ENCODE peak calls at places on chromosome 10, in ten cellular contexts. U is HFFc6; I is ELR; P is NCI-H748 treated with DMSO at 0.1 percent for 48 hours; O is naive thymus-derived CD8-positive, alpha-beta T cell; V is substantia nigra; F is ureter; M is heart left ventricle; K is HCEC 1CT; H is posterior cingulate gyrus. Y is an unnamed sample.

GRCh38 chr10:69558559-69558958 is 14.7 kb downstream of the NEUROG3 start:
- DNase-seq in U (no peak), I (no peak), P (no peak), O (no peak), V (no peak), F (no peak), M (no peak), K (no peak), H (peak; percentile 41), Y (no peak)

GRCh38 chr10:61869772-61870520 is 31.6 kb upstream of the ARID5B start:
- DNase-seq in U (peak; percentile 47), I (peak; percentile 53), P (no peak), O (no peak), V (no peak), F (no peak), M (no peak), K (peak; percentile 62), H (no peak), Y (no peak)

GRCh38 chr10:92279297-92279696 is 11.6 kb downstream of the CPEB3 start:
- DNase-seq in U (no peak), I (no peak), P (no peak), O (no peak), V (no peak), F (no peak), M (no peak), K (peak; percentile 8), H (no peak), Y (no peak)

GRCh38 chr10:12195281-12195602 is 449 bp downstream of the NUDT5 start:
- DNase-seq in U (no peak), I (no peak), P (no peak), O (no peak), V (no peak), F (no peak), M (no peak), K (no peak), H (no peak), Y (no peak)

GRCh38 chr10:30970760-30971460 is 60.8 kb downstream of the ZNF438 start:
- DNase-seq in U (no peak), I (no peak), P (no peak), O (no peak), V (no peak), F (no peak), M (no peak), K (no peak), H (no peak), Y (no peak)

GRCh38 chr10:114095676-114096331 is 52.1 kb downstream of the ADRB1 start:
- DNase-seq in U (no peak), I (no peak), P (no peak), O (no peak), V (no peak), F (no peak), M (no peak), K (no peak), H (no peak), Y (no peak)

GRCh38 chr10:93815304-93816091 is 57.8 kb downstream of the LGI1 start:
- DNase-seq in U (no peak), I (peak; percentile 46), P (no peak), O (no peak), V (no peak), F (no peak), M (no peak), K (no peak), H (no peak), Y (no peak)

GRCh38 chr10:114933588-114933987 is 4.4 kb upstream of the TRUB1 start:
- DNase-seq in U (no peak), I (no peak), P (no peak), O (no peak), V (no peak), F (no peak), M (no peak), K (peak; percentile 10), H (no peak), Y (no peak)

GRCh38 chr10:1406172-1406975 is 331.0 kb downstream of the ADARB2 start:
- DNase-seq in U (no peak), I (no peak), P (no peak), O (no peak), V (no peak), F (peak; percentile 19), M (no peak), K (no peak), H (peak; percentile 72), Y (no peak)